ENCODE peak calls at places on chromosomes 5 and 9, in ten cellular contexts. One of them, this sample, is unnamed.

GRCh38 chr5:172245823-172246222 is 37.7 kb downstream of the UBTD2 start:
- DNase-seq in activated naive CD4-positive, alpha-beta T cell treated with Interleukin-2 at 50 U/mL for 16 hours: no peak
- DNase-seq in activated T-helper 1 cell treated with Interleukin-2 at 50 U/mL for 16 hours: no peak
- DNase-seq in CD8-positive, alpha-beta T cell: no peak
- DNase-seq in hippocampal formation: no peak
- DNase-seq in T-helper 1 cell: no peak
- DNase-seq in Right ventricle myocardium superior: no peak
- DNase-seq in activated T-cell treated with anti-CD3 and anti-CD28 coated beads, Interleukin-2, amount 50 U/mL, for 48 hours: no peak
- DNase-seq in amygdala: no peak
- DNase-seq in PC-3: no peak
- DNase-seq in this sample: no peak

GRCh38 chr5:141881886-141882285 is 3.7 kb upstream of the PCDH1 start:
- DNase-seq in hippocampal formation: no peak
- DNase-seq in PC-3: no peak
- DNase-seq in amygdala: no peak
- DNase-seq in activated T-cell treated with anti-CD3 and anti-CD28 coated beads, Interleukin-2, amount 50 U/mL, for 48 hours: no peak
- DNase-seq in activated T-helper 1 cell treated with Interleukin-2 at 50 U/mL for 16 hours: no peak
- DNase-seq in activated naive CD4-positive, alpha-beta T cell treated with Interleukin-2 at 50 U/mL for 16 hours: no peak
- DNase-seq in CD8-positive, alpha-beta T cell: no peak
- DNase-seq in T-helper 1 cell: no peak
- DNase-seq in Right ventricle myocardium superior: no peak
- DNase-seq in this sample: no peak

GRCh38 chr5:109143001-109143400 is 266.8 kb downstream of the PJA2 start:
- DNase-seq in T-helper 1 cell: no peak
- DNase-seq in CD8-positive, alpha-beta T cell: no peak
- DNase-seq in Right ventricle myocardium superior: no peak
- DNase-seq in activated T-cell treated with anti-CD3 and anti-CD28 coated beads, Interleukin-2, amount 50 U/mL, for 48 hours: no peak
- DNase-seq in activated naive CD4-positive, alpha-beta T cell treated with Interleukin-2 at 50 U/mL for 16 hours: no peak
- DNase-seq in activated T-helper 1 cell treated with Interleukin-2 at 50 U/mL for 16 hours: no peak
- DNase-seq in PC-3: no peak
- DNase-seq in amygdala: no peak
- DNase-seq in hippocampal formation: no peak
- DNase-seq in this sample: no peak

GRCh38 chr5:149154629-149155028 is 13.3 kb downstream of the ABLIM3 start:
- DNase-seq in hippocampal formation: no peak
- DNase-seq in amygdala: no peak
- DNase-seq in activated T-cell treated with anti-CD3 and anti-CD28 coated beads, Interleukin-2, amount 50 U/mL, for 48 hours: no peak
- DNase-seq in PC-3: no peak
- DNase-seq in CD8-positive, alpha-beta T cell: no peak
- DNase-seq in T-helper 1 cell: no peak
- DNase-seq in activated naive CD4-positive, alpha-beta T cell treated with Interleukin-2 at 50 U/mL for 16 hours: no peak
- DNase-seq in activated T-helper 1 cell treated with Interleukin-2 at 50 U/mL for 16 hours: no peak
- DNase-seq in Right ventricle myocardium superior: no peak
- DNase-seq in this sample: no peak

GRCh38 chr5:150556859-150557506 is 49.1 kb downstream of the NDST1 start:
- DNase-seq in T-helper 1 cell: no peak
- DNase-seq in activated T-cell treated with anti-CD3 and anti-CD28 coated beads, Interleukin-2, amount 50 U/mL, for 48 hours: no peak
- DNase-seq in PC-3: no peak
- DNase-seq in Right ventricle myocardium superior: no peak
- DNase-seq in amygdala: no peak
- DNase-seq in activated T-helper 1 cell treated with Interleukin-2 at 50 U/mL for 16 hours: no peak
- DNase-seq in CD8-positive, alpha-beta T cell: no peak
- DNase-seq in activated naive CD4-positive, alpha-beta T cell treated with Interleukin-2 at 50 U/mL for 16 hours: no peak
- DNase-seq in hippocampal formation: no peak
- DNase-seq in this sample: no peak

GRCh38 chr5:141003791-141004601 is 37.7 kb downstream of the PCDHAC2 start:
- DNase-seq in hippocampal formation: no peak
- DNase-seq in PC-3: peak
- DNase-seq in Right ventricle myocardium superior: no peak
- DNase-seq in amygdala: no peak
- DNase-seq in T-helper 1 cell: no peak
- DNase-seq in activated T-cell treated with anti-CD3 and anti-CD28 coated beads, Interleukin-2, amount 50 U/mL, for 48 hours: no peak
- DNase-seq in activated naive CD4-positive, alpha-beta T cell treated with Interleukin-2 at 50 U/mL for 16 hours: no peak
- DNase-seq in CD8-positive, alpha-beta T cell: no peak
- DNase-seq in activated T-helper 1 cell treated with Interleukin-2 at 50 U/mL for 16 hours: no peak
- DNase-seq in this sample: no peak

GRCh38 chr9:81801190-81801589 is 111.8 kb upstream of the TLE1 start:
- DNase-seq in T-helper 1 cell: no peak
- DNase-seq in CD8-positive, alpha-beta T cell: no peak
- DNase-seq in Right ventricle myocardium superior: no peak
- DNase-seq in hippocampal formation: no peak
- DNase-seq in PC-3: peak
- DNase-seq in activated T-cell treated with anti-CD3 and anti-CD28 coated beads, Interleukin-2, amount 50 U/mL, for 48 hours: no peak
- DNase-seq in amygdala: no peak
- DNase-seq in activated naive CD4-positive, alpha-beta T cell treated with Interleukin-2 at 50 U/mL for 16 hours: no peak
- DNase-seq in activated T-helper 1 cell treated with Interleukin-2 at 50 U/mL for 16 hours: no peak
- DNase-seq in this sample: no peak

GRCh38 chr9:37775216-37775919 is 9.5 kb downstream of the EXOSC3 start:
- DNase-seq in T-helper 1 cell: no peak
- DNase-seq in activated T-helper 1 cell treated with Interleukin-2 at 50 U/mL for 16 hours: no peak
- DNase-seq in PC-3: peak
- DNase-seq in activated naive CD4-positive, alpha-beta T cell treated with Interleukin-2 at 50 U/mL for 16 hours: no peak
- DNase-seq in hippocampal formation: no peak
- DNase-seq in activated T-cell treated with anti-CD3 and anti-CD28 coated beads, Interleukin-2, amount 50 U/mL, for 48 hours: no peak
- DNase-seq in Right ventricle myocardium superior: no peak
- DNase-seq in amygdala: no peak
- DNase-seq in CD8-positive, alpha-beta T cell: no peak
- DNase-seq in this sample: no peak

GRCh38 chr5:153613143-153613542 is 122.7 kb downstream of the GRIA1 start:
- DNase-seq in activated naive CD4-positive, alpha-beta T cell treated with Interleukin-2 at 50 U/mL for 16 hours: no peak
- DNase-seq in activated T-cell treated with anti-CD3 and anti-CD28 coated beads, Interleukin-2, amount 50 U/mL, for 48 hours: no peak
- DNase-seq in Right ventricle myocardium superior: no peak
- DNase-seq in amygdala: no peak
- DNase-seq in T-helper 1 cell: no peak
- DNase-seq in hippocampal formation: no peak
- DNase-seq in PC-3: peak
- DNase-seq in CD8-positive, alpha-beta T cell: no peak
- DNase-seq in activated T-helper 1 cell treated with Interleukin-2 at 50 U/mL for 16 hours: no peak
- DNase-seq in this sample: no peak

GRCh38 chr5:172789687-172790495 is 18.9 kb upstream of the DUSP1 start:
- DNase-seq in Right ventricle myocardium superior: peak
- DNase-seq in activated naive CD4-positive, alpha-beta T cell treated with Interleukin-2 at 50 U/mL for 16 hours: no peak
- DNase-seq in activated T-helper 1 cell treated with Interleukin-2 at 50 U/mL for 16 hours: no peak
- DNase-seq in T-helper 1 cell: no peak
- DNase-seq in activated T-cell treated with anti-CD3 and anti-CD28 coated beads, Interleukin-2, amount 50 U/mL, for 48 hours: no peak
- DNase-seq in PC-3: no peak
- DNase-seq in hippocampal formation: peak
- DNase-seq in amygdala: no peak
- DNase-seq in CD8-positive, alpha-beta T cell: no peak
- DNase-seq in this sample: no peak

GRCh38 chr5:80246995-80247729 is 8.7 kb downstream of the SERINC5 start:
- DNase-seq in hippocampal formation: no peak
- DNase-seq in PC-3: peak
- DNase-seq in activated naive CD4-positive, alpha-beta T cell treated with Interleukin-2 at 50 U/mL for 16 hours: peak
- DNase-seq in activated T-helper 1 cell treated with Interleukin-2 at 50 U/mL for 16 hours: no peak
- DNase-seq in Right ventricle myocardium superior: peak
- DNase-seq in T-helper 1 cell: no peak
- DNase-seq in activated T-cell treated with anti-CD3 and anti-CD28 coated beads, Interleukin-2, amount 50 U/mL, for 48 hours: peak
- DNase-seq in amygdala: no peak
- DNase-seq in CD8-positive, alpha-beta T cell: peak
- DNase-seq in this sample: no peak

GRCh38 chr9:89538874-89539273 is 41.0 kb upstream of the SEMA4D start:
- DNase-seq in activated naive CD4-positive, alpha-beta T cell treated with Interleukin-2 at 50 U/mL for 16 hours: no peak
- DNase-seq in amygdala: no peak
- DNase-seq in activated T-cell treated with anti-CD3 and anti-CD28 coated beads, Interleukin-2, amount 50 U/mL, for 48 hours: no peak
- DNase-seq in CD8-positive, alpha-beta T cell: peak
- DNase-seq in activated T-helper 1 cell treated with Interleukin-2 at 50 U/mL for 16 hours: no peak
- DNase-seq in hippocampal formation: no peak
- DNase-seq in T-helper 1 cell: no peak
- DNase-seq in Right ventricle myocardium superior: no peak
- DNase-seq in PC-3: no peak
- DNase-seq in this sample: no peak

GRCh38 chr9:2771661-2772060 is 54.4 kb downstream of the KCNV2 start:
- DNase-seq in T-helper 1 cell: no peak
- DNase-seq in hippocampal formation: no peak
- DNase-seq in amygdala: no peak
- DNase-seq in PC-3: no peak
- DNase-seq in activated naive CD4-positive, alpha-beta T cell treated with Interleukin-2 at 50 U/mL for 16 hours: no peak
- DNase-seq in CD8-positive, alpha-beta T cell: no peak
- DNase-seq in activated T-cell treated with anti-CD3 and anti-CD28 coated beads, Interleukin-2, amount 50 U/mL, for 48 hours: no peak
- DNase-seq in Right ventricle myocardium superior: no peak
- DNase-seq in activated T-helper 1 cell treated with Interleukin-2 at 50 U/mL for 16 hours: no peak
- DNase-seq in this sample: no peak

GRCh38 chr5:97163360-97163764 is 19.7 kb downstream of the RIOK2 start:
- DNase-seq in Right ventricle myocardium superior: no peak
- DNase-seq in T-helper 1 cell: no peak
- DNase-seq in CD8-positive, alpha-beta T cell: no peak
- DNase-seq in activated naive CD4-positive, alpha-beta T cell treated with Interleukin-2 at 50 U/mL for 16 hours: no peak
- DNase-seq in activated T-cell treated with anti-CD3 and anti-CD28 coated beads, Interleukin-2, amount 50 U/mL, for 48 hours: no peak
- DNase-seq in PC-3: peak
- DNase-seq in amygdala: no peak
- DNase-seq in activated T-helper 1 cell treated with Interleukin-2 at 50 U/mL for 16 hours: no peak
- DNase-seq in hippocampal formation: no peak
- DNase-seq in this sample: no peak

GRCh38 chr9:90801175-90801506 is 478 bp upstream of the SYK start:
- DNase-seq in activated T-helper 1 cell treated with Interleukin-2 at 50 U/mL for 16 hours: no peak
- DNase-seq in amygdala: no peak
- DNase-seq in PC-3: no peak
- DNase-seq in Right ventricle myocardium superior: no peak
- DNase-seq in activated naive CD4-positive, alpha-beta T cell treated with Interleukin-2 at 50 U/mL for 16 hours: no peak
- DNase-seq in hippocampal formation: no peak
- DNase-seq in T-helper 1 cell: no peak
- DNase-seq in CD8-positive, alpha-beta T cell: no peak
- DNase-seq in activated T-cell treated with anti-CD3 and anti-CD28 coated beads, Interleukin-2, amount 50 U/mL, for 48 hours: no peak
- DNase-seq in this sample: no peak

GRCh38 chr9:36053971-36054370 is 17.3 kb downstream of the RECK start:
- DNase-seq in activated T-helper 1 cell treated with Interleukin-2 at 50 U/mL for 16 hours: no peak
- DNase-seq in hippocampal formation: no peak
- DNase-seq in Right ventricle myocardium superior: no peak
- DNase-seq in T-helper 1 cell: no peak
- DNase-seq in CD8-positive, alpha-beta T cell: no peak
- DNase-seq in activated naive CD4-positive, alpha-beta T cell treated with Interleukin-2 at 50 U/mL for 16 hours: no peak
- DNase-seq in activated T-cell treated with anti-CD3 and anti-CD28 coated beads, Interleukin-2, amount 50 U/mL, for 48 hours: no peak
- DNase-seq in PC-3: no peak
- DNase-seq in amygdala: no peak
- DNase-seq in this sample: no peak

GRCh38 chr5:125120012-125120411 is 373.6 kb upstream of the ZNF608 start:
- DNase-seq in PC-3: no peak
- DNase-seq in activated T-cell treated with anti-CD3 and anti-CD28 coated beads, Interleukin-2, amount 50 U/mL, for 48 hours: no peak
- DNase-seq in amygdala: no peak
- DNase-seq in activated naive CD4-positive, alpha-beta T cell treated with Interleukin-2 at 50 U/mL for 16 hours: no peak
- DNase-seq in T-helper 1 cell: no peak
- DNase-seq in Right ventricle myocardium superior: no peak
- DNase-seq in activated T-helper 1 cell treated with Interleukin-2 at 50 U/mL for 16 hours: no peak
- DNase-seq in hippocampal formation: no peak
- DNase-seq in CD8-positive, alpha-beta T cell: no peak
- DNase-seq in this sample: no peak

GRCh38 chr5:176167800-176168199 is 70.4 kb upstream of the SIMC1 start:
- DNase-seq in T-helper 1 cell: no peak
- DNase-seq in activated naive CD4-positive, alpha-beta T cell treated with Interleukin-2 at 50 U/mL for 16 hours: no peak
- DNase-seq in activated T-cell treated with anti-CD3 and anti-CD28 coated beads, Interleukin-2, amount 50 U/mL, for 48 hours: no peak
- DNase-seq in CD8-positive, alpha-beta T cell: no peak
- DNase-seq in Right ventricle myocardium superior: no peak
- DNase-seq in amygdala: no peak
- DNase-seq in activated T-helper 1 cell treated with Interleukin-2 at 50 U/mL for 16 hours: no peak
- DNase-seq in hippocampal formation: no peak
- DNase-seq in PC-3: peak
- DNase-seq in this sample: no peak

GRCh38 chr9:99069075-99069474 is 35.8 kb upstream of the TGFBR1 start:
- DNase-seq in PC-3: no peak
- DNase-seq in activated naive CD4-positive, alpha-beta T cell treated with Interleukin-2 at 50 U/mL for 16 hours: no peak
- DNase-seq in CD8-positive, alpha-beta T cell: no peak
- DNase-seq in activated T-helper 1 cell treated with Interleukin-2 at 50 U/mL for 16 hours: no peak
- DNase-seq in Right ventricle myocardium superior: no peak
- DNase-seq in activated T-cell treated with anti-CD3 and anti-CD28 coated beads, Interleukin-2, amount 50 U/mL, for 48 hours: no peak
- DNase-seq in T-helper 1 cell: no peak
- DNase-seq in amygdala: no peak
- DNase-seq in hippocampal formation: no peak
- DNase-seq in this sample: no peak

GRCh38 chr9:114433720-114434255 is 46.0 kb upstream of the AKNA start:
- DNase-seq in PC-3: no peak
- DNase-seq in activated T-helper 1 cell treated with Interleukin-2 at 50 U/mL for 16 hours: no peak
- DNase-seq in Right ventricle myocardium superior: no peak
- DNase-seq in T-helper 1 cell: no peak
- DNase-seq in amygdala: no peak
- DNase-seq in hippocampal formation: no peak
- DNase-seq in activated naive CD4-positive, alpha-beta T cell treated with Interleukin-2 at 50 U/mL for 16 hours: no peak
- DNase-seq in activated T-cell treated with anti-CD3 and anti-CD28 coated beads, Interleukin-2, amount 50 U/mL, for 48 hours: no peak
- DNase-seq in CD8-positive, alpha-beta T cell: no peak
- DNase-seq in this sample: no peak

GRCh38 chr5:116090192-116090790 is 5.5 kb downstream of the COMMD10 start:
- DNase-seq in Right ventricle myocardium superior: no peak
- DNase-seq in activated T-cell treated with anti-CD3 and anti-CD28 coated beads, Interleukin-2, amount 50 U/mL, for 48 hours: no peak
- DNase-seq in activated T-helper 1 cell treated with Interleukin-2 at 50 U/mL for 16 hours: no peak
- DNase-seq in amygdala: no peak
- DNase-seq in hippocampal formation: no peak
- DNase-seq in activated naive CD4-positive, alpha-beta T cell treated with Interleukin-2 at 50 U/mL for 16 hours: no peak
- DNase-seq in PC-3: no peak
- DNase-seq in T-helper 1 cell: no peak
- DNase-seq in CD8-positive, alpha-beta T cell: no peak
- DNase-seq in this sample: no peak

GRCh38 chr9:77977210-77977611 is 54.4 kb downstream of the GNAQ start:
- DNase-seq in activated T-helper 1 cell treated with Interleukin-2 at 50 U/mL for 16 hours: peak
- DNase-seq in T-helper 1 cell: peak
- DNase-seq in hippocampal formation: peak
- DNase-seq in PC-3: no peak
- DNase-seq in Right ventricle myocardium superior: peak
- DNase-seq in activated naive CD4-positive, alpha-beta T cell treated with Interleukin-2 at 50 U/mL for 16 hours: peak
- DNase-seq in amygdala: peak
- DNase-seq in CD8-positive, alpha-beta T cell: peak
- DNase-seq in activated T-cell treated with anti-CD3 and anti-CD28 coated beads, Interleukin-2, amount 50 U/mL, for 48 hours: peak
- DNase-seq in this sample: no peak

GRCh38 chr5:135208555-135209494 is 174.8 kb upstream of the PITX1 start:
- DNase-seq in CD8-positive, alpha-beta T cell: no peak
- DNase-seq in PC-3: peak
- DNase-seq in activated T-cell treated with anti-CD3 and anti-CD28 coated beads, Interleukin-2, amount 50 U/mL, for 48 hours: no peak
- DNase-seq in T-helper 1 cell: no peak
- DNase-seq in Right ventricle myocardium superior: peak
- DNase-seq in hippocampal formation: no peak
- DNase-seq in activated naive CD4-positive, alpha-beta T cell treated with Interleukin-2 at 50 U/mL for 16 hours: no peak
- DNase-seq in amygdala: no peak
- DNase-seq in activated T-helper 1 cell treated with Interleukin-2 at 50 U/mL for 16 hours: no peak
- DNase-seq in this sample: no peak

GRCh38 chr5:128038641-128039040 is 44.9 kb upstream of the SLC12A2 start:
- DNase-seq in activated T-cell treated with anti-CD3 and anti-CD28 coated beads, Interleukin-2, amount 50 U/mL, for 48 hours: no peak
- DNase-seq in CD8-positive, alpha-beta T cell: no peak
- DNase-seq in T-helper 1 cell: no peak
- DNase-seq in amygdala: no peak
- DNase-seq in activated naive CD4-positive, alpha-beta T cell treated with Interleukin-2 at 50 U/mL for 16 hours: no peak
- DNase-seq in activated T-helper 1 cell treated with Interleukin-2 at 50 U/mL for 16 hours: no peak
- DNase-seq in hippocampal formation: no peak
- DNase-seq in Right ventricle myocardium superior: no peak
- DNase-seq in PC-3: peak
- DNase-seq in this sample: no peak

GRCh38 chr9:138010861-138011260 is 133.3 kb downstream of the CACNA1B start:
- DNase-seq in activated naive CD4-positive, alpha-beta T cell treated with Interleukin-2 at 50 U/mL for 16 hours: no peak
- DNase-seq in hippocampal formation: no peak
- DNase-seq in T-helper 1 cell: no peak
- DNase-seq in CD8-positive, alpha-beta T cell: no peak
- DNase-seq in activated T-helper 1 cell treated with Interleukin-2 at 50 U/mL for 16 hours: no peak
- DNase-seq in amygdala: no peak
- DNase-seq in PC-3: no peak
- DNase-seq in Right ventricle myocardium superior: peak
- DNase-seq in activated T-cell treated with anti-CD3 and anti-CD28 coated beads, Interleukin-2, amount 50 U/mL, for 48 hours: no peak
- DNase-seq in this sample: no peak

GRCh38 chr5:36720688-36721087 is 114.3 kb downstream of the SLC1A3 start:
- DNase-seq in activated T-cell treated with anti-CD3 and anti-CD28 coated beads, Interleukin-2, amount 50 U/mL, for 48 hours: no peak
- DNase-seq in CD8-positive, alpha-beta T cell: no peak
- DNase-seq in activated naive CD4-positive, alpha-beta T cell treated with Interleukin-2 at 50 U/mL for 16 hours: no peak
- DNase-seq in activated T-helper 1 cell treated with Interleukin-2 at 50 U/mL for 16 hours: no peak
- DNase-seq in amygdala: no peak
- DNase-seq in T-helper 1 cell: no peak
- DNase-seq in Right ventricle myocardium superior: no peak
- DNase-seq in PC-3: no peak
- DNase-seq in hippocampal formation: no peak
- DNase-seq in this sample: no peak

GRCh38 chr9:130696139-130696650 is 2.6 kb downstream of the EXOSC2 start:
- DNase-seq in activated T-cell treated with anti-CD3 and anti-CD28 coated beads, Interleukin-2, amount 50 U/mL, for 48 hours: no peak
- DNase-seq in T-helper 1 cell: no peak
- DNase-seq in amygdala: no peak
- DNase-seq in hippocampal formation: no peak
- DNase-seq in activated naive CD4-positive, alpha-beta T cell treated with Interleukin-2 at 50 U/mL for 16 hours: no peak
- DNase-seq in activated T-helper 1 cell treated with Interleukin-2 at 50 U/mL for 16 hours: no peak
- DNase-seq in CD8-positive, alpha-beta T cell: no peak
- DNase-seq in Right ventricle myocardium superior: no peak
- DNase-seq in PC-3: no peak
- DNase-seq in this sample: no peak

This sample was measured in GM12892.